ENCODE peak calls at places on chromosome 12, in four cellular contexts. R is NCI-H345, U is kidney, D is NCI-H1930. C is an unnamed sample.

GRCh38 chr12:21413369-21414277 is 23.8 kb upstream of the PYROXD1 start:
- DNase-seq in U (no peak), R (no peak), D (no peak), C (no peak)

GRCh38 chr12:93698307-93699092 is 21.3 kb downstream of the CRADD start:
- DNase-seq in U (no peak), D (no peak), R (peak), C (no peak)

GRCh38 chr12:1594295-1595025 is at the start of gene FBXL14:
- DNase-seq in R (peak), D (peak), U (peak), C (peak)

GRCh38 chr12:106136263-106136662 is 2.5 kb downstream of the NUAK1 start:
- DNase-seq in D (peak), R (peak), U (peak), C (peak)

GRCh38 chr12:103548622-103549601 is 38.2 kb upstream of the STAB2 start:
- DNase-seq in R (peak), U (no peak), D (peak), C (no peak)

GRCh38 chr12:129549656-129550055 is 354.2 kb downstream of the TMEM132D start:
- DNase-seq in U (no peak), D (no peak), R (no peak), C (no peak)

GRCh38 chr12:121795029-121795977 is 1.8 kb upstream of the RHOF start:
- DNase-seq in D (peak), R (peak), U (peak), C (peak)

GRCh38 chr12:43957732-43958131 is 121.9 kb downstream of the TMEM117 start:
- DNase-seq in D (peak), U (no peak), R (no peak), C (no peak)

GRCh38 chr12:124920353-124920935 is 6.0 kb upstream of the UBC start:
- DNase-seq in D (no peak), U (no peak), R (no peak), C (no peak)

GRCh38 chr12:88951177-88951576 is 370.9 kb upstream of the KITLG start:
- DNase-seq in R (no peak), U (no peak), D (no peak), C (no peak)

GRCh38 chr12:65280306-65280705 is 1.8 kb downstream of the MSRB3 start:
- DNase-seq in U (no peak), R (no peak), D (no peak), C (no peak)

GRCh38 chr12:110537605-110538409 is 35.7 kb downstream of the RAD9B start:
- DNase-seq in R (no peak), D (no peak), U (peak), C (no peak)

GRCh38 chr12:56897844-56898341 is 36.3 kb downstream of the SDR9C7 start:
- DNase-seq in D (no peak), R (no peak), U (no peak), C (no peak)

GRCh38 chr12:127280393-127281275 is 986.3 kb upstream of the TMEM132C start:
- DNase-seq in D (no peak), R (no peak), U (no peak), C (peak)

GRCh38 chr12:51005671-51006070 is 20.5 kb downstream of the SLC11A2 start:
- DNase-seq in R (no peak), D (no peak), U (no peak), C (no peak)

GRCh38 chr12:113808095-113808951 is 157.8 kb downstream of the RBM19 start:
- DNase-seq in U (no peak), R (no peak), D (no peak), C (peak)

GRCh38 chr12:111446044-111446581 is 40.4 kb downstream of the SH2B3 start:
- DNase-seq in D (no peak), U (peak), R (peak), C (no peak)

GRCh38 chr12:7460375-7461259 is 16.7 kb upstream of the CD163L1 start:
- DNase-seq in D (peak), U (no peak), R (peak), C (no peak)

GRCh38 chr12:131390408-131391100 is 320.3 kb upstream of the SFSWAP start:
- DNase-seq in U (peak), D (no peak), R (no peak), C (peak)

C was measured in spleen.